ENCODE peak calls at places on chromosomes 1 and 21, in seven cellular contexts. J is choroid plexus epithelial cell, B is tibial nerve, H is progenitor cell of endocrine pancreas, K is fibroblast of mammary gland, C is endothelial cell, U is cardiac muscle cell. M is an unnamed sample.

GRCh38 chr1:202150607-202151006 is 6.1 kb upstream of the ARL8A start:
- DNase-seq in K (no peak), B (no peak), U (no peak), H (no peak), C (no peak), J (no peak), M (no peak)

GRCh38 chr1:101366513-101367215 is 129.8 kb downstream of the S1PR1 start:
- DNase-seq in J (peak), U (no peak), K (peak), B (no peak), C (no peak), H (no peak), M (peak)

GRCh38 chr1:201663777-201664176 is 124.8 kb downstream of the NAV1 start:
- DNase-seq in U (no peak), H (no peak), B (no peak), K (no peak), J (no peak), C (no peak), M (no peak)

GRCh38 chr1:172764378-172764777 is 105.5 kb downstream of the FASLG start:
- DNase-seq in U (no peak), J (peak), H (no peak), B (no peak), K (no peak), C (no peak), M (no peak)

GRCh38 chr1:60849401-60849800 is 233.0 kb upstream of the NFIA start:
- DNase-seq in C (no peak), K (no peak), J (no peak), U (no peak), B (no peak), H (no peak), M (no peak)

GRCh38 chr1:233406339-233406960 is 78.9 kb downstream of the MAP3K21 start:
- DNase-seq in K (no peak), U (peak), B (no peak), H (no peak), J (no peak), C (no peak), M (no peak)

GRCh38 chr1:94416901-94417701 is 1.1 kb upstream of the ABCD3 start:
- DNase-seq in U (peak), H (no peak), K (peak), B (peak), J (peak), C (no peak), M (peak)

GRCh38 chr1:240854367-240854766 is 242.4 kb upstream of the GREM2 start:
- DNase-seq in K (peak), C (no peak), H (no peak), U (no peak), J (no peak), B (no peak), M (peak)

GRCh38 chr1:41387667-41388091 is 26.4 kb downstream of the FOXO6 start:
- DNase-seq in H (peak), J (peak), U (peak), K (peak), B (peak), C (no peak), M (peak)

GRCh38 chr1:22930235-22930912 is 42.3 kb downstream of the LACTBL1 start:
- DNase-seq in C (peak), U (peak), K (peak), H (peak), J (peak), B (peak), M (peak)

GRCh38 chr1:241460098-241460873 is 59.3 kb downstream of the FH start:
- DNase-seq in B (no peak), J (no peak), K (no peak), C (no peak), U (no peak), H (no peak), M (no peak)

GRCh38 chr1:238484121-238484520 is 593.4 kb upstream of the ZP4 start:
- DNase-seq in B (no peak), K (peak), C (no peak), U (no peak), J (peak), H (no peak), M (no peak)

GRCh38 chr1:58250587-58250948 is 296.0 kb downstream of the OMA1 start:
- DNase-seq in J (no peak), C (no peak), U (no peak), H (no peak), K (no peak), B (no peak), M (no peak)

GRCh38 chr1:168342572-168343280 is 62.0 kb downstream of the TBX19 start:
- DNase-seq in B (peak), K (peak), U (peak), J (peak), H (peak), C (peak), M (peak)

GRCh38 chr1:7249516-7249915 is 464.3 kb downstream of the CAMTA1 start:
- DNase-seq in U (no peak), C (no peak), B (no peak), H (no peak), J (no peak), K (no peak), M (no peak)

GRCh38 chr1:210697185-210697584 is 368.5 kb downstream of the HHAT start:
- DNase-seq in C (no peak), H (no peak), B (no peak), K (no peak), U (no peak), J (no peak), M (no peak)

GRCh38 chr1:244210884-244211558 is 159.9 kb downstream of the ZBTB18 start:
- DNase-seq in H (no peak), U (peak), C (peak), J (no peak), B (no peak), K (peak), M (no peak)

GRCh38 chr1:206782448-206782847 is 10.2 kb upstream of the IL10 start:
- DNase-seq in J (no peak), K (no peak), H (no peak), B (no peak), U (no peak), C (no peak), M (no peak)

GRCh38 chr1:112762541-112763141 is 47.5 kb upstream of the PPM1J start:
- DNase-seq in C (no peak), B (no peak), U (no peak), K (no peak), H (no peak), J (peak), M (no peak)

GRCh38 chr1:226378071-226378470 is 29.8 kb downstream of the PARP1 start:
- DNase-seq in C (no peak), J (peak), U (no peak), K (no peak), B (no peak), H (no peak), M (no peak)

GRCh38 chr1:180778782-180779398 is 133.8 kb upstream of the KIAA1614 start:
- DNase-seq in B (no peak), C (peak), K (no peak), U (peak), H (no peak), J (peak), M (no peak)

GRCh38 chr1:167627865-167628641 is 2.0 kb upstream of the RCSD1 start:
- DNase-seq in K (no peak), B (no peak), H (no peak), U (no peak), C (no peak), J (no peak), M (no peak)

GRCh38 chr1:37721565-37721964 is 29.2 kb downstream of the CDCA8 start:
- DNase-seq in B (no peak), K (no peak), H (no peak), J (peak), C (no peak), U (no peak), M (peak)

GRCh38 chr21:33522950-33523349 is 19.0 kb downstream of the GART start:
- DNase-seq in J (no peak), C (no peak), H (no peak), B (no peak), K (no peak), U (no peak), M (no peak)

GRCh38 chr21:43645414-43645891 is 13.8 kb downstream of the HSF2BP start:
- DNase-seq in H (no peak), K (peak), U (peak), J (peak), C (peak), B (peak), M (peak)

GRCh38 chr1:78607944-78608343 is 12.3 kb upstream of the IFI44L start:
- DNase-seq in B (no peak), J (no peak), U (no peak), C (no peak), K (no peak), H (no peak), M (no peak)

GRCh38 chr1:9874959-9875635 is 35.0 kb downstream of the CTNNBIP1 start:
- DNase-seq in U (peak), C (peak), H (peak), B (peak), J (peak), K (peak), M (peak)

GRCh38 chr1:91929246-91929645 is 20.0 kb upstream of the BRDT start:
- DNase-seq in C (no peak), H (no peak), J (peak), K (no peak), B (no peak), U (peak), M (no peak)

GRCh38 chr1:28518745-28519341 is 13.0 kb downstream of the RCC1 start:
- DNase-seq in K (peak), J (peak), H (no peak), C (no peak), B (no peak), U (no peak), M (peak)

GRCh38 chr1:48017716-48018115 is 20.5 kb upstream of the TRABD2B start:
- DNase-seq in J (peak), U (no peak), B (no peak), K (peak), C (no peak), H (no peak), M (no peak)

GRCh38 chr1:221979461-221980032 is 237.7 kb upstream of the DUSP10 start:
- DNase-seq in K (no peak), C (no peak), H (no peak), J (peak), B (no peak), U (no peak), M (no peak)
- TF ChIP-seq CTCF in K (peak), C (peak), H (peak), J (peak), B (no peak), U (peak), M (peak)

GRCh38 chr21:44932366-44933181 is 7.3 kb upstream of the SLX9 start:
- DNase-seq in U (peak), H (no peak), J (peak), K (no peak), C (peak), B (no peak), M (no peak)
- TF ChIP-seq CTCF in U (peak), H (peak), J (peak), K (peak), C (no peak), B (peak), M (peak)

DNA sequence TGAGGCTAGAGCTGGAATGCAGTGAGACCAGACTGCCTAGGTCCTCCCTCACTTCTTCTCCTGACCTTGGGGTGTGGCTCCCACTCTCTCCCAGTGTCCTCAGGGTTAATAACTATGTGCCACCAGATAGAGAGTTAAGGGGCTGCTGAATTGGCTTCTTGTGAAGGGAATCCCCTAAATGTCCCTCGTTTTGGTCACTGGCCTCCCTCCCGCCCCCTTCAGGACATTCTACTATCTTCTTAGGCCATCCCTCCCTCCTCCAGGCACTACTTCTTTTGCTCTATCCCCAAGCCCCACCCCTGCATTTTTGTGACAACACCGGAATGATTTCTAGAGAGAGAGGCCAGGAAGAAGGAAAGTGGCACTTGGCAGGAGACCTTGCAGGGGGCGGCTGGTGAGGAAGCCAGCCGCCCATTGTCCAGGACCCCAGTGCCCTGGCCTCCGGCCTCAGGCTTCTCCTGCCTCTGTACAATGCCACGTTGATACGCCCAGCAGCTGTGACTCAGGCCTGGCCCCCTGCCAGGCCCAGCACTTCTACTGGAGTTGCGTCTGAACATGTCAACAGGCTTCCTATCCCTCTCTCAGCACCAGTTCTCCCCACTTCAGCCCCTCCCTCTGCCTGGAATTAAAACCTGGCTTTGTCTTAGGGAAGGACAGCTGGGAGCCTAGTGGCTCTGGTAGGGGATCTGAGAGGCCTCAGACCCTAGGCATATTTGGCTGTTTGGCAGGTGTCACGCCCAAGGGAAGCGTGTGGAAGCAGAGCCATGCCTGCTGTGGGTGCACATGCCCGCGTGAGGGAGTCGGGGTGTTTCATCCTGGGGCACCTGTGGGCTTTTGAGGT is 9.1 kb downstream of the LMNA start:
- DNase-seq in B (peak), C (peak), J (peak), K (peak), H (no peak), U (peak), M (peak)
- TF ChIP-seq CTCF in B (peak), C (peak), J (peak), K (peak), H (no peak), U (peak), M (peak)

GRCh38 chr1:1836119-1836518 is 54.8 kb downstream of the GNB1 start:
- DNase-seq in K (no peak), B (no peak), J (no peak), H (no peak), U (no peak), C (no peak), M (no peak)

GRCh38 chr1:1842360-1843146 is 48.3 kb downstream of the GNB1 start:
- DNase-seq in C (no peak), K (no peak), B (no peak), H (no peak), J (no peak), U (peak), M (no peak)

GRCh38 chr1:1839311-1839965 is 51.4 kb downstream of the GNB1 start:
- DNase-seq in B (no peak), J (no peak), C (no peak), H (no peak), K (no peak), U (no peak), M (no peak)

GRCh38 chr1:1846386-1846918 is 44.4 kb downstream of the GNB1 start:
- DNase-seq in U (no peak), C (no peak), J (no peak), K (no peak), B (no peak), H (no peak), M (no peak)

GRCh38 chr1:1841575-1841991 is 49.3 kb downstream of the GNB1 start:
- DNase-seq in H (no peak), J (peak), K (peak), U (no peak), C (no peak), B (no peak), M (peak)
- TF ChIP-seq CTCF in H (no peak), J (peak), K (no peak), U (no peak), C (no peak), B (no peak), M (peak)

DNA sequence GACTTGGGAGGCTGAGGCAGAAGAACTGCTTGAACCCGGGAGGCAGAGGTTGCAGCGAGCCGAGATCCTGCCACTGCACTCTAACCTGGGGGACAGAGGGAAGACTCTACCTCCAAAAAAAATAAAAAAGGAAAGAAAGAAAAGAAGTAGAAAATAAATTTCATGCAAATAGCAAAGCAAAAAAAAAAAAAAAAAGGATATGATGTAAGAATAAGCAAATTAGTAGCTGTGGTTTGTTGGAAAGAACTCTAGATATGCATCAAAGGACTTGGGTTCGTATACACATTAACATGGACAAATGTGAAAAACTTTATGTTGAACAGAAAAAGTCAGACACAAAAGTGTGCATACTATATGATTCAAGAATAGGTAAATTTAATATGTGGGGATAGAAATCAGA is 11.9 kb downstream of the WASF2 start:
- DNase-seq in C (no peak), H (no peak), J (no peak), B (no peak), K (no peak), U (no peak), M (no peak)
- TF ChIP-seq CTCF in C (no peak), H (no peak), J (no peak), B (no peak), K (no peak), U (no peak), M (no peak)

GRCh38 chr1:26787381-26787705 is 407 bp upstream of the PIGV start:
- DNase-seq in C (no peak), K (peak), J (peak), B (no peak), U (no peak), H (no peak), M (peak)

GRCh38 chr1:26786437-26787380 is 1.0 kb upstream of the PIGV start:
- DNase-seq in B (peak), H (no peak), U (peak), J (peak), C (peak), K (peak), M (peak)

GRCh38 chr1:26788515-26788785 is 700 bp downstream of the PIGV start:
- DNase-seq in C (no peak), U (no peak), H (no peak), B (no peak), J (no peak), K (no peak), M (no peak)

GRCh38 chr1:26788836-26789611 is 1.3 kb downstream of the PIGV start:
- DNase-seq in C (peak), H (peak), U (peak), J (peak), K (peak), B (peak), M (peak)

GRCh38 chr1:26787706-26788514 is at the start of gene PIGV:
- DNase-seq in C (peak), J (peak), H (peak), K (peak), B (peak), U (peak), M (peak)
- TF ChIP-seq CTCF in C (peak), J (no peak), H (peak), K (no peak), B (peak), U (no peak), M (peak)

GRCh38 chr1:154628122-154628405 is 20.1 kb upstream of the ADAR start:
- DNase-seq in J (no peak), C (no peak), B (no peak), K (no peak), U (no peak), H (no peak), M (no peak)

GRCh38 chr1:154626456-154627246 is 18.7 kb upstream of the ADAR start:
- DNase-seq in J (peak), U (peak), K (no peak), B (no peak), H (no peak), C (no peak), M (no peak)

GRCh38 chr1:154624756-154625643 is 17.0 kb upstream of the ADAR start:
- DNase-seq in C (no peak), U (no peak), J (peak), B (no peak), K (peak), H (no peak), M (peak)

GRCh38 chr1:154629160-154630073 is 21.4 kb upstream of the ADAR start:
- DNase-seq in J (peak), U (no peak), H (no peak), B (no peak), K (no peak), C (no peak), M (peak)

GRCh38 chr1:154627247-154628121 is 19.5 kb upstream of the ADAR start:
- DNase-seq in J (peak), K (peak), H (peak), B (peak), U (peak), C (peak), M (peak)
- TF ChIP-seq CTCF in J (no peak), K (no peak), H (no peak), B (no peak), U (no peak), C (no peak), M (no peak)

GRCh38 chr1:200354243-200354642 is 55.6 kb downstream of the ZNF281 start:
- DNase-seq in B (no peak), C (no peak), U (no peak), J (peak), H (no peak), K (peak), M (no peak)
- TF ChIP-seq CTCF in B (no peak), C (no peak), U (no peak), J (no peak), H (no peak), K (no peak), M (no peak)

GRCh38 chr1:63454269-63454668 is 68.8 kb downstream of the ITGB3BP start:
- DNase-seq in H (no peak), B (no peak), C (no peak), J (peak), K (peak), U (no peak), M (peak)
- TF ChIP-seq CTCF in H (peak), B (no peak), C (no peak), J (peak), K (peak), U (peak), M (peak)